ENCODE peak calls at places on chromosomes 6 and 20, in six cellular contexts. One of them, this sample, is unnamed.

GRCh38 chr6:4359108-4359710 is 223.8 kb upstream of the ECI2 start:
- DNase-seq in astrocyte of the hippocampus: no peak
- DNase-seq in NCI-H2081: no peak
- DNase-seq in pancreas: no peak
- DNase-seq in astrocyte of the cerebellum: no peak
- DNase-seq in GM12878: no peak
- DNase-seq in this sample: no peak

GRCh38 chr6:90425161-90425641 is 128.6 kb upstream of the BACH2 start:
- DNase-seq in astrocyte of the hippocampus: no peak
- DNase-seq in NCI-H2081: no peak
- DNase-seq in pancreas: no peak
- DNase-seq in astrocyte of the cerebellum: no peak
- DNase-seq in GM12878: peak
- DNase-seq in this sample: no peak

GRCh38 chr6:169866140-169866534 is 114.7 kb downstream of the ERMARD start:
- DNase-seq in astrocyte of the hippocampus: no peak
- DNase-seq in NCI-H2081: no peak
- DNase-seq in pancreas: no peak
- DNase-seq in astrocyte of the cerebellum: no peak
- DNase-seq in GM12878: no peak
- DNase-seq in this sample: no peak

GRCh38 chr6:120378582-120379220 is 955.6 kb downstream of the TBC1D32 start:
- DNase-seq in astrocyte of the hippocampus: peak
- DNase-seq in NCI-H2081: peak
- DNase-seq in pancreas: no peak
- DNase-seq in astrocyte of the cerebellum: peak
- DNase-seq in GM12878: no peak
- DNase-seq in this sample: no peak

GRCh38 chr20:63884506-63885263 is 10.2 kb upstream of the DNAJC5 start:
- DNase-seq in astrocyte of the hippocampus: no peak
- DNase-seq in NCI-H2081: no peak
- DNase-seq in pancreas: no peak
- DNase-seq in astrocyte of the cerebellum: no peak
- DNase-seq in GM12878: no peak
- DNase-seq in this sample: no peak

GRCh38 chr20:56414842-56415765 is 3.0 kb downstream of the CASS4 start:
- DNase-seq in astrocyte of the hippocampus: no peak
- DNase-seq in NCI-H2081: no peak
- DNase-seq in pancreas: no peak
- DNase-seq in astrocyte of the cerebellum: no peak
- DNase-seq in GM12878: no peak
- DNase-seq in this sample: no peak

GRCh38 chr6:20119446-20119845 is 92.8 kb downstream of the MBOAT1 start:
- DNase-seq in astrocyte of the hippocampus: no peak
- DNase-seq in NCI-H2081: no peak
- DNase-seq in pancreas: no peak
- DNase-seq in astrocyte of the cerebellum: no peak
- DNase-seq in GM12878: no peak
- DNase-seq in this sample: no peak

GRCh38 chr20:50642288-50642803 is 49.0 kb downstream of the RIPOR3 start:
- DNase-seq in astrocyte of the hippocampus: peak
- DNase-seq in NCI-H2081: no peak
- DNase-seq in pancreas: no peak
- DNase-seq in astrocyte of the cerebellum: no peak
- DNase-seq in GM12878: no peak
- DNase-seq in this sample: no peak

GRCh38 chr20:11229772-11230171 is 556.0 kb upstream of the JAG1 start:
- DNase-seq in astrocyte of the hippocampus: peak
- DNase-seq in NCI-H2081: no peak
- DNase-seq in pancreas: peak
- DNase-seq in astrocyte of the cerebellum: peak
- DNase-seq in GM12878: no peak
- DNase-seq in this sample: peak

GRCh38 chr20:58551631-58552030 is 36.4 kb upstream of the APCDD1L start:
- DNase-seq in astrocyte of the hippocampus: no peak
- DNase-seq in NCI-H2081: no peak
- DNase-seq in pancreas: no peak
- DNase-seq in astrocyte of the cerebellum: no peak
- DNase-seq in GM12878: no peak
- DNase-seq in this sample: no peak

GRCh38 chr20:61773926-61774587 is 291.6 kb downstream of the TAF4 start:
- DNase-seq in astrocyte of the hippocampus: no peak
- DNase-seq in NCI-H2081: no peak
- DNase-seq in pancreas: no peak
- DNase-seq in astrocyte of the cerebellum: no peak
- DNase-seq in GM12878: no peak
- DNase-seq in this sample: no peak

GRCh38 chr6:24832794-24833193 is 34.1 kb upstream of the ARMH2 start:
- DNase-seq in astrocyte of the hippocampus: no peak
- DNase-seq in NCI-H2081: no peak
- DNase-seq in pancreas: no peak
- DNase-seq in astrocyte of the cerebellum: no peak
- DNase-seq in GM12878: no peak
- DNase-seq in this sample: no peak

GRCh38 chr20:50745634-50746137 is 14.3 kb downstream of the PARD6B start:
- DNase-seq in astrocyte of the hippocampus: no peak
- DNase-seq in NCI-H2081: no peak
- DNase-seq in pancreas: no peak
- DNase-seq in astrocyte of the cerebellum: no peak
- DNase-seq in GM12878: no peak
- DNase-seq in this sample: no peak